ENCODE peak calls at places on chromosomes 13 and 19, in nine cellular contexts. F, H, Q, C, G, X, K, R and T are unnamed samples.

GRCh38 chr19:48646192-48646911 is 365 bp upstream of the CA11 start:
- DNase-seq in F (peak), H (peak), Q (peak), C (peak), G (peak), X (peak), K (peak), R (peak), T (peak)

GRCh38 chr19:50239916-50240585 is 36.6 kb downstream of the MYH14 start:
- DNase-seq in F (no peak), H (no peak), Q (no peak), C (no peak), G (no peak), X (no peak), K (no peak), R (no peak), T (no peak)

GRCh38 chr19:39846678-39847486 is 703 bp upstream of the FBL start:
- DNase-seq in F (no peak), H (no peak), Q (no peak), C (no peak), G (no peak), X (no peak), K (no peak), R (no peak), T (no peak)

GRCh38 chr19:31096047-31096446 is 253.2 kb downstream of the TSHZ3 start:
- DNase-seq in F (peak), H (no peak), Q (no peak), C (no peak), G (no peak), X (no peak), K (no peak), R (no peak), T (peak)

GRCh38 chr19:29506619-29506911 is 19.2 kb upstream of the VSTM2B start:
- DNase-seq in F (no peak), H (no peak), Q (no peak), C (no peak), G (no peak), X (no peak), K (no peak), R (no peak), T (no peak)

GRCh38 chr19:19591133-19591825 is 27.2 kb downstream of the PBX4 start:
- DNase-seq in F (no peak), H (peak), Q (peak), C (peak), G (peak), X (peak), K (peak), R (no peak), T (no peak)

GRCh38 chr13:53382008-53382407 is 353.4 kb downstream of the OLFM4 start:
- DNase-seq in F (no peak), H (no peak), Q (no peak), C (no peak), G (no peak), X (no peak), K (no peak), R (no peak), T (no peak)

GRCh38 chr13:91468301-91468700 is 69.9 kb downstream of the GPC5 start:
- DNase-seq in F (no peak), H (peak), Q (no peak), C (no peak), G (no peak), X (no peak), K (no peak), R (no peak), T (no peak)

GRCh38 chr19:372306-372890 is 27.8 kb upstream of the MIER2 start:
- DNase-seq in F (peak), H (no peak), Q (no peak), C (no peak), G (no peak), X (peak), K (peak), R (no peak), T (peak)

GRCh38 chr13:80841346-80841882 is 500.5 kb upstream of the SPRY2 start:
- DNase-seq in F (no peak), H (no peak), Q (no peak), C (no peak), G (no peak), X (no peak), K (no peak), R (no peak), T (no peak)

GRCh38 chr19:3944018-3944721 is 11.3 kb downstream of the NMRK2 start:
- DNase-seq in F (no peak), H (no peak), Q (no peak), C (no peak), G (no peak), X (no peak), K (no peak), R (no peak), T (no peak)

GRCh38 chr13:49836516-49836915 is 44.0 kb upstream of the KPNA3 start:
- DNase-seq in F (no peak), H (no peak), Q (no peak), C (no peak), G (no peak), X (no peak), K (no peak), R (no peak), T (no peak)

GRCh38 chr13:87128006-87128405 is 543.2 kb upstream of the SLITRK5 start:
- DNase-seq in F (no peak), H (no peak), Q (no peak), C (no peak), G (no peak), X (no peak), K (no peak), R (no peak), T (peak)

GRCh38 chr19:12763100-12763499 is 11.5 kb downstream of the BEST2 start:
- DNase-seq in F (peak), H (no peak), Q (no peak), C (no peak), G (no peak), X (no peak), K (no peak), R (no peak), T (peak)

GRCh38 chr13:37870895-37871550 is 1.5 kb upstream of the TRPC4 start:
- DNase-seq in F (no peak), H (peak), Q (no peak), C (no peak), G (no peak), X (peak), K (no peak), R (no peak), T (no peak)

GRCh38 chr13:30618186-30618937 is 642 bp downstream of the USPL1 start:
- DNase-seq in F (peak), H (no peak), Q (peak), C (no peak), G (no peak), X (peak), K (peak), R (no peak), T (peak)

GRCh38 chr19:32857584-32857983 is 12.0 kb downstream of the SLC7A9 start:
- DNase-seq in F (no peak), H (no peak), Q (no peak), C (no peak), G (no peak), X (no peak), K (no peak), R (no peak), T (no peak)

GRCh38 chr19:30386551-30387143 is 14.5 kb downstream of the ZNF536 start:
- DNase-seq in F (no peak), H (no peak), Q (no peak), C (no peak), G (no peak), X (no peak), K (no peak), R (no peak), T (no peak)

GRCh38 chr13:87777395-87777794 is 106.2 kb downstream of the SLITRK5 start:
- DNase-seq in F (no peak), H (no peak), Q (no peak), C (no peak), G (no peak), X (no peak), K (no peak), R (no peak), T (no peak)

GRCh38 chr13:112241288-112241687 is 134.9 kb upstream of the SPACA7 start:
- DNase-seq in F (no peak), H (no peak), Q (no peak), C (no peak), G (no peak), X (no peak), K (no peak), R (no peak), T (no peak)

GRCh38 chr19:35317464-35318043 is 11.4 kb upstream of the CD22 start:
- DNase-seq in F (no peak), H (no peak), Q (no peak), C (no peak), G (no peak), X (no peak), K (no peak), R (no peak), T (no peak)

GRCh38 chr13:99689955-99690354 is 188.7 kb downstream of the TM9SF2 start:
- DNase-seq in F (no peak), H (no peak), Q (no peak), C (no peak), G (no peak), X (no peak), K (no peak), R (no peak), T (no peak)

GRCh38 chr19:40717880-40718773 is 1.2 kb downstream of the ITPKC start:
- DNase-seq in F (peak), H (no peak), Q (no peak), C (no peak), G (no peak), X (no peak), K (peak), R (peak), T (no peak)

GRCh38 chr19:8251025-8251472 is 41.9 kb downstream of the CERS4 start:
- DNase-seq in F (peak), H (no peak), Q (no peak), C (no peak), G (no peak), X (peak), K (no peak), R (peak), T (peak)

GRCh38 chr19:54100560-54100959 is at the start of gene OSCAR:
- DNase-seq in F (no peak), H (no peak), Q (no peak), C (no peak), G (no peak), X (no peak), K (no peak), R (no peak), T (no peak)

GRCh38 chr19:39265321-39265916 is 2.8 kb upstream of the IFNL2 start:
- DNase-seq in F (no peak), H (no peak), Q (no peak), C (no peak), G (no peak), X (no peak), K (no peak), R (no peak), T (no peak)

GRCh38 chr13:83450586-83450985 is 431.7 kb downstream of the SLITRK1 start:
- DNase-seq in F (no peak), H (no peak), Q (no peak), C (no peak), G (no peak), X (no peak), K (no peak), R (no peak), T (no peak)

GRCh38 chr13:112849500-112849899 is 119.5 kb upstream of the MCF2L start:
- DNase-seq in F (no peak), H (no peak), Q (no peak), C (no peak), G (no peak), X (no peak), K (no peak), R (peak), T (no peak)